ENCODE peak calls at places on chromosomes 4 and X, in four cellular contexts. One of them, this sample, is unnamed.

GRCh38 chrX:149643496-149643895 is 11.9 kb upstream of the TMEM185A start:
- DNase-seq in DMS153: no peak
- DNase-seq in heart left ventricle: no peak
- DNase-seq in choroid plexus epithelial cell: no peak
- DNase-seq in this sample: no peak

GRCh38 chrX:123731987-123732678 is 719 bp downstream of the THOC2 start:
- DNase-seq in DMS153: no peak
- DNase-seq in heart left ventricle: peak
- DNase-seq in choroid plexus epithelial cell: peak
- DNase-seq in this sample: peak

GRCh38 chr4:145076473-145076855 is 21.5 kb downstream of the ANAPC10 start:
- DNase-seq in DMS153: no peak
- DNase-seq in heart left ventricle: no peak
- DNase-seq in choroid plexus epithelial cell: no peak
- DNase-seq in this sample: no peak

GRCh38 chrX:15158736-15159406 is 111.0 kb downstream of the ASB9 start:
- DNase-seq in DMS153: no peak
- DNase-seq in heart left ventricle: no peak
- DNase-seq in choroid plexus epithelial cell: no peak
- DNase-seq in this sample: no peak

GRCh38 chrX:54076903-54077302 is 32.6 kb upstream of the PHF8 start:
- DNase-seq in DMS153: no peak
- DNase-seq in heart left ventricle: no peak
- DNase-seq in choroid plexus epithelial cell: peak
- DNase-seq in this sample: no peak

GRCh38 chr4:140049924-140050681 is 103.9 kb downstream of the MAML3 start:
- DNase-seq in DMS153: peak
- DNase-seq in heart left ventricle: no peak
- DNase-seq in choroid plexus epithelial cell: peak
- DNase-seq in this sample: no peak

GRCh38 chr4:156294577-156294976 is 340.9 kb upstream of the CTSO start:
- DNase-seq in DMS153: peak
- DNase-seq in heart left ventricle: no peak
- DNase-seq in choroid plexus epithelial cell: peak
- DNase-seq in this sample: no peak

GRCh38 chrX:153397256-153397960 is 3.7 kb downstream of the PNMA6E start:
- DNase-seq in DMS153: peak
- DNase-seq in heart left ventricle: no peak
- DNase-seq in choroid plexus epithelial cell: no peak
- DNase-seq in this sample: no peak

GRCh38 chrX:16712825-16713155 is 321 bp upstream of the CTPS2 start:
- DNase-seq in DMS153: peak
- DNase-seq in heart left ventricle: no peak
- DNase-seq in choroid plexus epithelial cell: peak
- DNase-seq in this sample: no peak

GRCh38 chr4:75512336-75513211 is 1.6 kb downstream of the RCHY1 start:
- DNase-seq in DMS153: no peak
- DNase-seq in heart left ventricle: no peak
- DNase-seq in choroid plexus epithelial cell: peak
- DNase-seq in this sample: no peak

GRCh38 chr4:65865489-65865888 is 195.2 kb upstream of the EPHA5 start:
- DNase-seq in DMS153: no peak
- DNase-seq in heart left ventricle: no peak
- DNase-seq in choroid plexus epithelial cell: peak
- DNase-seq in this sample: no peak

GRCh38 chrX:78313526-78313925 is 13.9 kb downstream of the CYSLTR1 start:
- DNase-seq in DMS153: no peak
- DNase-seq in heart left ventricle: no peak
- DNase-seq in choroid plexus epithelial cell: no peak
- DNase-seq in this sample: no peak

GRCh38 chr4:128810331-128810870 is 901 bp downstream of the JADE1 start:
- DNase-seq in DMS153: peak
- DNase-seq in heart left ventricle: peak
- DNase-seq in choroid plexus epithelial cell: peak
- DNase-seq in this sample: peak

GRCh38 chr4:109278594-109279031 is 23.8 kb downstream of the COL25A1 start:
- DNase-seq in DMS153: no peak
- DNase-seq in heart left ventricle: no peak
- DNase-seq in choroid plexus epithelial cell: no peak
- DNase-seq in this sample: no peak

GRCh38 chrX:144791298-144791697 is 456.0 kb upstream of the SPANXN1 start:
- DNase-seq in DMS153: no peak
- DNase-seq in heart left ventricle: no peak
- DNase-seq in choroid plexus epithelial cell: no peak
- DNase-seq in this sample: no peak

GRCh38 chrX:136176399-136176825 is 29.1 kb downstream of the FHL1 start:
- DNase-seq in DMS153: no peak
- DNase-seq in heart left ventricle: no peak
- DNase-seq in choroid plexus epithelial cell: peak
- DNase-seq in this sample: peak

GRCh38 chrX:24117288-24117687 is 32.2 kb upstream of the ZFX start:
- DNase-seq in DMS153: no peak
- DNase-seq in heart left ventricle: peak
- DNase-seq in choroid plexus epithelial cell: peak
- DNase-seq in this sample: no peak

GRCh38 chr4:172142331-172142738 is 329.1 kb downstream of the GALNTL6 start:
- DNase-seq in DMS153: no peak
- DNase-seq in heart left ventricle: no peak
- DNase-seq in choroid plexus epithelial cell: peak
- DNase-seq in this sample: no peak

GRCh38 chr4:114417214-114417613 is 181.4 kb upstream of the UGT8 start:
- DNase-seq in DMS153: peak
- DNase-seq in heart left ventricle: no peak
- DNase-seq in choroid plexus epithelial cell: peak
- DNase-seq in this sample: no peak

GRCh38 chr4:84796388-84796787 is 170.1 kb downstream of the WDFY3 start:
- DNase-seq in DMS153: no peak
- DNase-seq in heart left ventricle: no peak
- DNase-seq in choroid plexus epithelial cell: no peak
- DNase-seq in this sample: no peak

This sample was measured in tibial artery.